ENCODE peak calls at places on chromosome 21, in five cellular contexts. One of them, this sample, is unnamed.

GRCh38 chr21:22416555-22416954 is 1418.3 kb downstream of the NCAM2 start:
- DNase-seq in lower leg skin: no peak
- DNase-seq in esophagus squamous epithelium: no peak
- DNase-seq in prostate gland: no peak
- DNase-seq in IMR-90: no peak
- DNase-seq in this sample: no peak

GRCh38 chr21:38807481-38807880 is 1.8 kb downstream of the ETS2 start:
- DNase-seq in esophagus squamous epithelium: no peak
- DNase-seq in prostate gland: no peak
- DNase-seq in IMR-90: no peak
- DNase-seq in lower leg skin: no peak
- DNase-seq in this sample: no peak

GRCh38 chr21:15495965-15496364 is 233.8 kb upstream of the USP25 start:
- DNase-seq in prostate gland: no peak
- DNase-seq in lower leg skin: no peak
- DNase-seq in IMR-90: peak; percentile 0
- DNase-seq in esophagus squamous epithelium: no peak
- DNase-seq in this sample: no peak

GRCh38 chr21:19684328-19684727 is 1280.7 kb upstream of the TMPRSS15 start:
- DNase-seq in prostate gland: no peak
- DNase-seq in IMR-90: no peak
- DNase-seq in esophagus squamous epithelium: no peak
- DNase-seq in lower leg skin: no peak
- DNase-seq in this sample: no peak

GRCh38 chr21:43287974-43288755 is 119.4 kb downstream of the CRYAA start:
- DNase-seq in IMR-90: no peak
- DNase-seq in prostate gland: peak; percentile 89
- DNase-seq in esophagus squamous epithelium: no peak
- DNase-seq in lower leg skin: no peak
- DNase-seq in this sample: no peak

GRCh38 chr21:29144736-29145353 is 14.4 kb downstream of the MAP3K7CL start:
- DNase-seq in prostate gland: no peak
- DNase-seq in IMR-90: peak; percentile 61
- DNase-seq in esophagus squamous epithelium: no peak
- DNase-seq in lower leg skin: no peak
- DNase-seq in this sample: no peak

GRCh38 chr21:15557925-15558324 is 171.9 kb upstream of the USP25 start:
- DNase-seq in esophagus squamous epithelium: no peak
- DNase-seq in IMR-90: no peak
- DNase-seq in prostate gland: no peak
- DNase-seq in lower leg skin: no peak
- DNase-seq in this sample: no peak

GRCh38 chr21:14690886-14691285 is 144.8 kb upstream of the SAMSN1 start:
- DNase-seq in lower leg skin: peak; percentile 15
- DNase-seq in esophagus squamous epithelium: no peak
- DNase-seq in prostate gland: no peak
- DNase-seq in IMR-90: no peak
- DNase-seq in this sample: no peak

GRCh38 chr21:21612446-21612845 is 614.2 kb downstream of the NCAM2 start:
- DNase-seq in prostate gland: no peak
- DNase-seq in esophagus squamous epithelium: no peak
- DNase-seq in lower leg skin: no peak
- DNase-seq in IMR-90: peak; percentile 92
- DNase-seq in this sample: peak; percentile 67

GRCh38 chr21:45848352-45848751 is 133.2 kb upstream of the COL6A1 start:
- DNase-seq in prostate gland: no peak
- DNase-seq in esophagus squamous epithelium: no peak
- DNase-seq in lower leg skin: no peak
- DNase-seq in IMR-90: no peak
- DNase-seq in this sample: no peak

GRCh38 chr21:38721055-38721454 is 84.7 kb upstream of the ETS2 start:
- DNase-seq in prostate gland: no peak
- DNase-seq in lower leg skin: no peak
- DNase-seq in IMR-90: no peak
- DNase-seq in esophagus squamous epithelium: no peak
- DNase-seq in this sample: no peak

GRCh38 chr21:15192243-15192642 is 127.4 kb upstream of the NRIP1 start:
- DNase-seq in prostate gland: peak; percentile 75
- DNase-seq in lower leg skin: no peak
- DNase-seq in esophagus squamous epithelium: no peak
- DNase-seq in IMR-90: no peak
- DNase-seq in this sample: no peak

GRCh38 chr21:43278359-43278758 is 109.6 kb downstream of the CRYAA start:
- DNase-seq in prostate gland: no peak
- DNase-seq in lower leg skin: no peak
- DNase-seq in IMR-90: no peak
- DNase-seq in esophagus squamous epithelium: no peak
- DNase-seq in this sample: no peak

GRCh38 chr21:45632165-45632896 is 11.2 kb upstream of the PCBP3 start:
- DNase-seq in IMR-90: no peak
- DNase-seq in lower leg skin: no peak
- DNase-seq in esophagus squamous epithelium: no peak
- DNase-seq in prostate gland: no peak
- DNase-seq in this sample: no peak

GRCh38 chr21:30340714-30341573 is 3.5 kb upstream of the KRTAP27-1 start:
- DNase-seq in prostate gland: peak; percentile 15
- DNase-seq in esophagus squamous epithelium: no peak
- DNase-seq in lower leg skin: peak; percentile 18
- DNase-seq in IMR-90: peak; percentile 10
- DNase-seq in this sample: no peak

GRCh38 chr21:46099476-46099875 is 1.6 kb downstream of the COL6A2 start:
- DNase-seq in prostate gland: peak; percentile 3
- DNase-seq in esophagus squamous epithelium: no peak
- DNase-seq in lower leg skin: peak; percentile 19
- DNase-seq in IMR-90: peak; percentile 34
- DNase-seq in this sample: no peak

GRCh38 chr21:45875881-45876280 is 105.7 kb upstream of the COL6A1 start:
- DNase-seq in prostate gland: no peak
- DNase-seq in IMR-90: no peak
- DNase-seq in esophagus squamous epithelium: no peak
- DNase-seq in lower leg skin: no peak
- DNase-seq in this sample: no peak

GRCh38 chr21:39137248-39138186 is 45.7 kb downstream of the PSMG1 start:
- DNase-seq in lower leg skin: no peak
- DNase-seq in prostate gland: no peak
- DNase-seq in esophagus squamous epithelium: no peak
- DNase-seq in IMR-90: peak; percentile 24
- DNase-seq in this sample: no peak

GRCh38 chr21:15039607-15040299 is 25.0 kb downstream of the NRIP1 start:
- DNase-seq in IMR-90: no peak
- DNase-seq in lower leg skin: no peak
- DNase-seq in prostate gland: no peak
- DNase-seq in esophagus squamous epithelium: no peak
- DNase-seq in this sample: no peak

GRCh38 chr21:22965455-22966125 is 1967.4 kb downstream of the NCAM2 start:
- DNase-seq in prostate gland: no peak
- DNase-seq in esophagus squamous epithelium: no peak
- DNase-seq in IMR-90: no peak
- DNase-seq in lower leg skin: no peak
- DNase-seq in this sample: no peak

GRCh38 chr21:15063081-15063820 is 1.5 kb downstream of the NRIP1 start:
- DNase-seq in lower leg skin: no peak
- DNase-seq in IMR-90: peak; percentile 18
- DNase-seq in prostate gland: no peak
- DNase-seq in esophagus squamous epithelium: no peak
- DNase-seq in this sample: no peak

GRCh38 chr21:14361958-14362357 is 21.0 kb downstream of the HSPA13 start:
- DNase-seq in IMR-90: no peak
- DNase-seq in prostate gland: peak; percentile 37
- DNase-seq in esophagus squamous epithelium: no peak
- DNase-seq in lower leg skin: no peak
- DNase-seq in this sample: no peak

GRCh38 chr21:34630536-34631143 is 15.7 kb upstream of the RCAN1 start:
- DNase-seq in prostate gland: peak; percentile 22
- DNase-seq in esophagus squamous epithelium: no peak
- DNase-seq in IMR-90: peak; percentile 60
- DNase-seq in lower leg skin: peak; percentile 26
- DNase-seq in this sample: no peak

GRCh38 chr21:15943009-15943666 is 213.4 kb downstream of the USP25 start:
- DNase-seq in prostate gland: no peak
- DNase-seq in lower leg skin: no peak
- DNase-seq in IMR-90: peak; percentile 4
- DNase-seq in esophagus squamous epithelium: no peak
- DNase-seq in this sample: no peak

GRCh38 chr21:46139686-46140085 is 15.7 kb downstream of the FTCD start:
- DNase-seq in esophagus squamous epithelium: no peak
- DNase-seq in lower leg skin: no peak
- DNase-seq in IMR-90: no peak
- DNase-seq in prostate gland: no peak
- DNase-seq in this sample: no peak

DNA sequence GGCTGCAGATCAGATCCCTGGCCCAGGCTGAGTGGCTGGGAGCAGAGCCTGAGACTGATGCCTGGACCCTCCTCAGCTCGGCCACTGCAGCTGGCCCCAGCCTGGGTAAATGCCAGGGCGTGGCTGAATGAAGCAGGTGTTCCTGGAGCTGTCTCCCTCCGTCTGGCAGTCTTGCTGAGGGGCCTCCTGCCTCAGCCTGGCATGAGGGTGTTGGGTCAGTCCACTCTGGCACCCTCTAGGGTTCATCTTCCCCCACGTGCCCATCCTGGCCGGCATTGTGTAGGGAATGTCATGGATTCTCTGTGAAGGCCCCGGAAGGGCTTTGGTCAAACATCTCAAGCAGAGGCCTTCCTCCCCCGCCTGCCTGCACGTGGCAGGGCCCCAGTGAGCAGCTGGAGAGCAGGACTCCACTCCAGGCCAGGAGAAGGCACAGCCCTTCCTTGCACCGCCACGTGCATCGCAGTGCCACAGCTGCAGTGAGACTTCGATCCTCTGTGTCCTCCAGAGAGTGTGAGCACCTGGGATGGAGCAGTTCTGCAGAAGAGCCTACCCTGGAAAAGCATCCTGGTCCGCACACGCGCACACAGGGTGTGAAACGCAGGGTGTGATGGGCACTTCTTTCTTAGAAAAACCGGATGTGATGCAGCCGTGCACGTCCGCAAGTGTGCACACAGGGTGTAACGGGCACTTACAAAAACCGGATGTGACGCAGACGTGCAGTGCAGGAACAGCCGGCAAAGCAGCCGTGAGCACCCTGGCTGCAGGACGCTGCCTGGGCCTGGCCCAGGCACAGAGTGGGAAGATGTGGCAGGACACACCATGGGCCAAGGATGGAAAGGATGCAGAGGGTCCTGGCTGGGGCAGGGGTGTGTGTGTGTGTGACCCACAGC is 4.6 kb upstream of the KRTAP10-4 start:
- DNase-seq in esophagus squamous epithelium: no peak
- DNase-seq in prostate gland: no peak
- DNase-seq in lower leg skin: no peak
- DNase-seq in IMR-90: no peak
- DNase-seq in this sample: no peak
- H3K4me3 ChIP-seq in esophagus squamous epithelium: no peak overlapping the region
- H3K4me3 ChIP-seq in prostate gland: no peak overlapping the region
- H3K4me3 ChIP-seq in lower leg skin: no peak overlapping the region
- H3K4me3 ChIP-seq in IMR-90: no peak overlapping the region
- H3K4me3 ChIP-seq in this sample: no peak overlapping the region

GRCh38 chr21:25708467-25709065 is 26.1 kb downstream of the ATP5PF start:
- DNase-seq in esophagus squamous epithelium: no peak
- DNase-seq in lower leg skin: peak; percentile 41
- DNase-seq in IMR-90: peak; percentile 56
- DNase-seq in prostate gland: peak; percentile 36
- DNase-seq in this sample: no peak

GRCh38 chr21:25710550-25710949 is 24.2 kb downstream of the ATP5PF start:
- DNase-seq in lower leg skin: no peak
- DNase-seq in esophagus squamous epithelium: no peak
- DNase-seq in prostate gland: no peak
- DNase-seq in IMR-90: no peak
- DNase-seq in this sample: no peak

GRCh38 chr21:25709684-25710265 is 24.9 kb downstream of the ATP5PF start:
- DNase-seq in lower leg skin: no peak
- DNase-seq in IMR-90: no peak
- DNase-seq in esophagus squamous epithelium: no peak
- DNase-seq in prostate gland: no peak
- DNase-seq in this sample: no peak
- TF ChIP-seq CTCF in lower leg skin: no peak
- TF ChIP-seq CTCF in IMR-90: no peak
- TF ChIP-seq CTCF in esophagus squamous epithelium: no peak
- TF ChIP-seq CTCF in prostate gland: no peak
- TF ChIP-seq CTCF in this sample: no peak

DNA sequence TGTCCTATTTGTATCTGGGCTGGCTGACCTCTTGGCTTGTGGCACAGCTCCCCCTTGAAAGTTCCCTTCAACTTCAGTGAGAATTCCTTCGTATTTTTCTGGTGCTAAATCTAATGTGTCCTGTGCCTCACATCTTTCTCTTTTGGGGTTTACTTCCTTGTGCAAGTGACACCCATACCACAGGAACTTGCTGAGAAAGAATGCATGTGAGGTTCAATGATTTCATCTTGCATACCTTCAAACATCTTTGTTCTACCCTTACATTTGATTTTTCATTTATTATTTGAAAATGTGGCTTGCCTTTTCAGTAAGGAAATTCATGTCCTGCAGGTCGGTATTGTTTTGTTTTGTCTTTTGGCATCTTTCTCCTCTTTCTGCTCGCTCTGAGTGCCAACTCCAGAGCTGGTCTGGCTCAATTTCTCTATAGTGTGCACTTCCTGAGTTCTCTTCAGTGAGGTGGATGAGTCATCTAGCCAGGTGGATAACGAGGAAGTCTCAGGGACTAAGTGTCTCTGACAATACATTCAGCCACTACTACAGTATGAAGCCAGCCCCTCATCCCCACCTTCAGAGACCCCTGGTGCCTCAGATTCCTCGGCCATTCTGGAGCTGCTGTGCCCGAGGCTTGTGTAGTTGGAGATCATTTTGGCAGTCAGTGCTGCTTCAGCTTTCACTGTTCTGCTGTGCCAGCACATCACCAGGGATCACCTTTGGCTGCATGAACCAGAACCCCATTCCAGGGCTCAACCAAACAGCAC is 59.4 kb downstream of the RIPK4 start:
- DNase-seq in esophagus squamous epithelium: no peak
- DNase-seq in lower leg skin: no peak
- DNase-seq in IMR-90: no peak
- DNase-seq in prostate gland: peak; percentile 64
- DNase-seq in this sample: no peak
- H3K4me3 ChIP-seq in esophagus squamous epithelium: no peak overlapping the region
- H3K4me3 ChIP-seq in lower leg skin: no peak overlapping the region
- H3K4me3 ChIP-seq in IMR-90: no peak overlapping the region
- H3K4me3 ChIP-seq in prostate gland: no peak overlapping the region
- H3K4me3 ChIP-seq in this sample: no peak overlapping the region

DNA sequence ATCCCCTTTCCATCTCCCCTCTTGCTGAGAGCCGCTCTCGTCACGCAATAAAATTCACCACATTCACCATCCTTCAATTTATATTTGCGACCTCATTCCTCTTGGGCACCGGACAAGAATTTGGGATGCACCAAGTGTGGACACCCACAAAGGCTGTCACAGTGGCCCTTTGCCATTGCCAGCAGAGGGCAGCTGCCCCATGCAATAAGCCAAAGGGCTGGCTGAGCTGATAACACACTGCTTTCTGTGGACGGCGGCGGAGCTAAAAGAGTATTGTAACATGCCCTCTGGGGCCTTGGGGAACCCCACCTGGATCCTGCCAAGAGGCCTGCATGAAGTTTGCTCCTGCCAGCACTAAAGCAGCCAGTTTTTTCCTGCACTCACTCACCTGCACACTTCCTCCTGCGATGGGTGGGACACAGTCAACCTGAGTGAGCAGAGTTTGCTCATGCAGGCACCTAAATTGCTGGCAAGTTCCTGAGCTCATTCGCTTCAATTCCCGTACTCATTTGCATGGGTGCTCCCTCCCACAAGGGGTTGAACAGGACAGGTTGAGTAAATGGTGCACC is 792.3 kb upstream of the ADAMTS5 start:
- DNase-seq in esophagus squamous epithelium: no peak
- DNase-seq in lower leg skin: no peak
- DNase-seq in prostate gland: no peak
- DNase-seq in IMR-90: no peak
- DNase-seq in this sample: no peak
- TF ChIP-seq CTCF in esophagus squamous epithelium: no peak
- TF ChIP-seq CTCF in lower leg skin: no peak
- TF ChIP-seq CTCF in prostate gland: no peak
- TF ChIP-seq CTCF in IMR-90: peak; percentile 20
- TF ChIP-seq CTCF in this sample: peak; percentile 29

This sample was measured in AG04449.